ENCODE peak calls at places on chromosomes 7 and 10, in eight cellular contexts. R is body of pancreas, N is upper lobe of right lung, C is fibroblast of lung, P is aorta, L is neuronal stem cell, D is NT2/D1, Y is lung. U is an unnamed sample. For H3K4me1 and H3K9me3, the result is how much of the 10 kb centered on the place peaks cover.

GRCh38 chr10:124935946-124936345 is 6.0 kb upstream of the ZRANB1 start:
- DNase-seq in R (no peak), N (no peak), C (no peak), P (no peak), L (no peak), D (no peak), Y (no peak), U (no peak)

GRCh38 chr7:123538189-123538714 is 3.9 kb upstream of the IQUB start:
- DNase-seq in R (no peak), N (no peak), C (peak), P (no peak), L (no peak), D (no peak), Y (no peak), U (no peak)

GRCh38 chr10:78199019-78199418 is 165.4 kb downstream of the RPS24 start:
- DNase-seq in R (no peak), N (no peak), C (no peak), P (no peak), L (no peak), D (no peak), Y (no peak), U (no peak)

GRCh38 chr7:37427276-37427940 is 21.3 kb downstream of the ELMO1 start:
- DNase-seq in R (no peak), N (no peak), C (no peak), P (no peak), L (no peak), D (no peak), Y (no peak), U (no peak)

GRCh38 chr10:7333995-7334964 is 76.6 kb downstream of the SFMBT2 start:
- DNase-seq in R (no peak), N (no peak), C (peak), P (no peak), L (no peak), D (no peak), Y (no peak), U (no peak)

GRCh38 chr7:137882261-137882668 is 35.5 kb upstream of the DGKI start:
- DNase-seq in R (no peak), N (no peak), C (peak), P (peak), L (no peak), D (no peak), Y (no peak), U (no peak)

GRCh38 chr10:86599729-86600128 is 54.6 kb upstream of the OPN4 start:
- DNase-seq in R (peak), N (no peak), C (no peak), P (no peak), L (no peak), D (no peak), Y (no peak), U (no peak)

GRCh38 chr10:95406651-95407280 is 116.0 kb upstream of the PDLIM1 start:
- DNase-seq in R (peak), N (peak), C (no peak), P (peak), L (no peak), D (no peak), Y (no peak), U (no peak)

GRCh38 chr7:36048902-36049240 is 104.2 kb upstream of the EEPD1 start:
- DNase-seq in R (no peak), N (no peak), C (no peak), P (no peak), L (no peak), D (no peak), Y (no peak), U (no peak)

GRCh38 chr10:72353028-72353962 is 1.4 kb downstream of the DNAJB12 start:
- DNase-seq in R (no peak), N (no peak), C (peak), P (no peak), L (no peak), D (no peak), Y (no peak), U (peak)

GRCh38 chr7:145644426-145645154 is 472.0 kb upstream of the CNTNAP2 start:
- DNase-seq in R (no peak), N (no peak), C (peak), P (no peak), L (no peak), D (no peak), Y (no peak), U (no peak)

GRCh38 chr10:133475821-133476640 is 22.3 kb downstream of the SCART1 start:
- DNase-seq in R (no peak), N (no peak), C (no peak), P (no peak), L (no peak), D (no peak), Y (no peak), U (no peak)

GRCh38 chr10:109899578-109900355 is 23.5 kb downstream of the XPNPEP1 start:
- DNase-seq in R (no peak), N (no peak), C (peak), P (no peak), L (no peak), D (no peak), Y (no peak), U (no peak)

GRCh38 chr7:74439546-74439945 is 14.2 kb upstream of the GTF2IRD1 start:
- DNase-seq in R (no peak), N (no peak), C (no peak), P (no peak), L (no peak), D (no peak), Y (no peak), U (no peak)

GRCh38 chr10:99709480-99710229 is 22.3 kb downstream of the COX15 start:
- DNase-seq in R (no peak), N (no peak), C (peak), P (no peak), L (no peak), D (no peak), Y (no peak), U (no peak)

GRCh38 chr10:2111936-2112335 is 374.6 kb upstream of the ADARB2 start:
- DNase-seq in R (no peak), N (no peak), C (peak), P (no peak), L (no peak), D (peak), Y (no peak), U (no peak)

GRCh38 chr7:81627565-81628287 is 142.1 kb downstream of the HGF start:
- DNase-seq in R (no peak), N (no peak), C (peak), P (no peak), L (no peak), D (no peak), Y (no peak), U (no peak)

GRCh38 chr10:131033166-131034085 is 278.1 kb downstream of the TCERG1L start:
- DNase-seq in R (no peak), N (no peak), C (no peak), P (no peak), L (no peak), D (no peak), Y (no peak), U (no peak)

GRCh38 chr7:77570330-77571011 is 33.4 kb downstream of the PTPN12 start:
- DNase-seq in R (no peak), N (no peak), C (peak), P (no peak), L (no peak), D (no peak), Y (no peak), U (no peak)

GRCh38 chr10:91665842-91666241 is 33.0 kb upstream of the PPP1R3C start:
- DNase-seq in R (no peak), N (no peak), C (peak), P (no peak), L (no peak), D (no peak), Y (no peak), U (no peak)

GRCh38 chr7:29865526-29865925 is 59.2 kb downstream of the WIPF3 start:
- DNase-seq in R (peak), N (no peak), C (peak), P (peak), L (no peak), D (no peak), Y (no peak), U (no peak)

GRCh38 chr10:28177944-28178637 is 124.8 kb downstream of the MPP7 start:
- DNase-seq in R (no peak), N (no peak), C (peak), P (no peak), L (no peak), D (no peak), Y (no peak), U (no peak)

GRCh38 chr7:2321020-2321419 is 6.8 kb upstream of the SNX8 start:
- DNase-seq in R (no peak), N (no peak), C (peak), P (no peak), L (no peak), D (peak), Y (no peak), U (no peak)

GRCh38 chr10:88651131-88651541 is 13.1 kb upstream of the LIPF start:
- DNase-seq in R (no peak), N (no peak), C (peak), P (no peak), L (no peak), D (no peak), Y (no peak), U (no peak)

GRCh38 chr10:125035136-125035535 is 93.2 kb downstream of the ZRANB1 start:
- DNase-seq in R (no peak), N (no peak), C (peak), P (no peak), L (no peak), D (no peak), Y (no peak), U (no peak)

GRCh38 chr7:25835191-25835590 is 316.8 kb upstream of the NFE2L3 start:
- DNase-seq in R (no peak), N (no peak), C (peak), P (no peak), L (no peak), D (no peak), Y (no peak), U (no peak)

GRCh38 chr7:1632916-1633785 is 36.9 kb upstream of the ELFN1 start:
- DNase-seq in R (no peak), N (no peak), C (no peak), P (peak), L (no peak), D (no peak), Y (no peak), U (no peak)

GRCh38 chr7:77238703-77239136 is 39.1 kb upstream of the FGL2 start:
- DNase-seq in R (no peak), N (no peak), C (no peak), P (peak), L (no peak), D (no peak), Y (peak), U (no peak)

GRCh38 chr10:60044221-60044620 is 137.9 kb upstream of the CCDC6 start:
- DNase-seq in R (no peak), N (no peak), C (peak), P (no peak), L (no peak), D (no peak), Y (no peak), U (no peak)

DNA sequence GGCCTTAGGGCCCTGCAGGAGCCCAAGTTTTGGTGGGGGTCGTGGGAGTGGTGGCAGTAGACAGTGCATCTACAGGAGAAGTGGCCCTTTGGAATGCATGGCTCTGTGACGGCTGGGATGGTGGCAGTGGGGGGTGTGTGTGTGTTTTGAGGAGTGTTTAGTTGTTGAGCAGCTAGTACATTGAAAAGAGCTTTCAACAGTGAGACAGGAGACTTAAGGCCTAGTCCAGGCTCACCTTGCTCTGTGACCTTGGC is 27.1 kb downstream of the ZNF775 start:
- DNase-seq in R (no peak), N (no peak), C (no peak), P (no peak), L (no peak), D (no peak), Y (no peak), U (no peak)
- H3K4me3 ChIP-seq in R (peak), N (peak), C (peak), P (no peak), L (peak), D (peak), Y (no peak), U (peak)

GRCh38 chr10:62025134-62025794 is 123.8 kb downstream of the ARID5B start:
- DNase-seq in R (no peak), N (no peak), C (no peak), P (no peak), L (no peak), D (no peak), Y (no peak), U (no peak)

GRCh38 chr10:62022830-62023229 is 121.3 kb downstream of the ARID5B start:
- DNase-seq in R (no peak), N (no peak), C (no peak), P (no peak), L (no peak), D (no peak), Y (no peak), U (no peak)

GRCh38 chr10:62023289-62023688 is 121.8 kb downstream of the ARID5B start:
- DNase-seq in R (no peak), N (no peak), C (no peak), P (no peak), L (no peak), D (no peak), Y (no peak), U (no peak)

GRCh38 chr10:62021978-62022802 is 120.7 kb downstream of the ARID5B start:
- DNase-seq in R (no peak), N (no peak), C (no peak), P (no peak), L (no peak), D (no peak), Y (no peak), U (no peak)

DNA sequence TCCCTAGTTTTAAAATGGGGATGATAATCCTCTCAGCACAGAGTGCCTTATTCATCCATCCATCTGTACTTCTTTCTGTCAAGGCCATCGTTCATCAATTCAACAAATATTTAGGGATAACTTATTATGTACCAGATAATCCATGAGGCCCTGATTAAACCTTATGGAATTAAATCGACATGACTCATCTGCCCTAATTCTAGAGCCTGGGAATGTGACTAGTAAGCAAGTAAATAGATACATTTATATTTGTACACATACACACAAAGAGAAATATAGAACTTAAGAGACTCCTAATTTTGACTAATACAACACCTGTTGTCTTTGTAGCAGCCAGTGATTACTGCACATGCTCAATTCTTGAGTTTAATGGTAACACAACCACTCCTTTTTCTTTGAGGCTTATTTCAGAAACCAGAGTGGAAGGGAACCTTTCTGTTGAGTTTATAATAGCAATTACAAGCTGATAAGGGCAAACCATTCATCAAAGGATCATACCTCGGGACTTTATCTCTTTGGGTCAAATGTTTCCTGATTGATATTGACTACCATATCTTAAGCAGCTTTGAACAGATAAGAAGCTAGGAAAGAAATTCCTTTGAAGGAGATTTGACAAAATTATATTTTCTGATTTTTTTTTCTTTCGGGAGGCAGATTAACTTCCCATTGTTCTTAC is 122.7 kb downstream of the ARID5B start:
- DNase-seq in R (no peak), N (no peak), C (no peak), P (no peak), L (no peak), D (no peak), Y (no peak), U (no peak)
- H3K4me1 ChIP-seq in R (under half), N (under half), C (under half), P (under half), L (under half), D (under half), Y (under half), U (under half)

GRCh38 chr7:158087196-158087595 is 500.4 kb downstream of the PTPRN2 start:
- DNase-seq in R (no peak), N (no peak), C (no peak), P (peak), L (no peak), D (no peak), Y (no peak), U (no peak)
- H3K9me3 ChIP-seq in R (under half), N (under half), C (under half), P (under half), L (under half), D (under half), Y (under half), U (under half)

DNA sequence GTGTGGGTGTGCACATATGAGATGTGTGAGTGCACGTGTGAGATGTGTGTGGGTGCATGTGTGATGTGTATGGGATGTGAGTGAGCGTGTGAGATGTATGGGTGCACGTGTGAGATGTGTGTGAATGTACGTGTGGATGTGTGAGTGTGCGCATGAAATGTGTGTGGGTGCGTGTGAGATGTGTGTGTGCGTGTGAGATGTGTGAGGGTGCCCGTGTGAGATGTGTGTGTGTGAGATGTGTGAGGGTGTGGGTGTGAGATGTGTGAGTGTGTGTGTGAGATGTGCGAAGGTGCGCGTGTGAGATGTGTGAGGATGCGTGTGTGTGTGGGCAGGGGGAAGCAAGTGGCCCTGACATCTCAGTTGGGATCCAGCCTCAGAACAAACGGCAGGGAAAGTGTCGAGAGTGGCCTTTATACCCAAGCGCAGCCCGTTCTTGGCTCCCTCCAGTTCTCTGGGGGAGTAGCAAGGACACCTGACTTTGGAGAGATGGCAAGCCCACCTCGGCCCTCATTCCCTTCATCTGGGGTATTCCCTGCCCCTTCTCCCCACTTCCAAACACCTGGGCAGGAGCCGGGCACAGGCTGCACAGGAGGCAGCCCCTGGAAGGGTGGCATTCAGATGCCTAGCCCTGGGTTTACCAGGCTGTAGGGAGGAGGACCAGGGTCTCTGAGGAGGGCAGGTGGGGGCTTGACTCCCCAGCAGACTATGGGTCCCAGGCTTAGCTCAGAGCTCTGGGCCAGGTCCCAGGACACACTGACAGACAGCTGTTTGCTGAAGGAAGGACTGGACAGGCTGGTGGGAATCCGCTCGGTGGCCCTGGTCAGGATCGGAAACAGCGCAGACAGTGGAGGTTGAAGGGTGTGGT is 31.6 kb downstream of the PPIF start:
- DNase-seq in R (peak), N (no peak), C (no peak), P (peak), L (no peak), D (no peak), Y (no peak), U (no peak)
- H3K4me3 ChIP-seq in R (no peak), N (no peak), C (no peak), P (no peak), L (no peak), D (no peak), Y (no peak), U (no peak)

GRCh38 chr7:104976966-104977636 is 36.9 kb upstream of the KMT2E start:
- DNase-seq in R (peak), N (no peak), C (no peak), P (no peak), L (no peak), D (no peak), Y (no peak), U (no peak)
- H3K4me1 ChIP-seq in R (half or more), N (half or more), C (under half), P (under half), L (under half), D (under half), Y (under half), U (under half)

GRCh38 chr7:107009846-107010203 is 34.7 kb upstream of the PRKAR2B start:
- DNase-seq in R (no peak), N (no peak), C (no peak), P (no peak), L (no peak), D (no peak), Y (no peak), U (no peak)
- H3K9me3 ChIP-seq in R (under half), N (under half), C (under half), P (under half), L (under half), D (under half), Y (under half), U (under half)

GRCh38 chr7:106865130-106866115 is at the start of gene PIK3CG:
- DNase-seq in R (no peak), N (no peak), C (no peak), P (no peak), L (no peak), D (no peak), Y (no peak), U (no peak)
- H3K4me3 ChIP-seq in R (no peak), N (peak), C (no peak), P (peak), L (no peak), D (no peak), Y (no peak), U (no peak)

DNA sequence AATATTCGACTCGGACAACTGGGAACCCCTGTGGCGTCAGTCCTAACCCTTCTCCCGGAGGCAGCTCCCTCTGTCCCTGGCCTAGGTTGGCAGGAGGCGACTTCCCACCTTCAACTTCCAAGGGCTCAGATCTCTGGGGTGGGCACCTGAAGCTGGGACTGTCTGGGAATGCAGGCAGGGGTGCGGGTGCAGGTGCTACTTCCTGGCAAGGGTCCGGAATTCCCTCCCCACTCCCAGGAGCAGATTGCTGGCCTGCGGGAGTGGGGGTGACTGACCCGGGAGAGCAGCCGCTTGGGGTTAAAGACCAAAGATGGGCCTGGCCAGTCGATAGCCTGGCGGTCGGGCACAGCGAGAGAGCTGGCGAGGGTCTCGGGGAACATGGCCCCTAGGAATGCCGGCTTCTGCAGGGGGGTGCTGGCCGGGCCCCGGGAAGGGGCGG is 390 bp downstream of the EPHA1 start:
- DNase-seq in R (peak), N (no peak), C (no peak), P (peak), L (no peak), D (no peak), Y (no peak), U (no peak)
- H3K4me1 ChIP-seq in R (under half), N (under half), C (under half), P (under half), L (under half), D (under half), Y (under half), U (under half)